ENCODE peak calls at places on chromosomes 13 and 19, in ten cellular contexts. K, J, Y, C, N, R, M, H, G and F are unnamed samples.
A peak's percentile ranks its signal among the peaks of the same experiment; 100 is the strongest.

GRCh38 chr19:14476663-14477401 is 1.7 kb upstream of the PTGER1 start:
- DNase-seq in H (no peak), K (peak; percentile 66), J (no peak), R (peak; percentile 78), C (peak; percentile 59), N (peak; percentile 90), M (no peak), Y (peak; percentile 84), G (peak; percentile 78), F (peak; percentile 62)

GRCh38 chr13:100520936-100521765 is 67.4 kb downstream of the GGACT start:
- DNase-seq in R (no peak), M (peak; percentile 67), Y (no peak), J (no peak), C (peak; percentile 41), K (no peak), H (no peak), N (no peak), G (peak; percentile 67), F (no peak)

GRCh38 chr19:34317311-34317927 is 47.6 kb upstream of the GPI start:
- DNase-seq in H (peak; percentile 33), N (no peak), Y (no peak), M (no peak), K (peak; percentile 27), C (no peak), R (no peak), G (no peak), J (no peak), F (no peak)

GRCh38 chr19:13847033-13847899 is 29.7 kb upstream of the NANOS3 start:
- DNase-seq in J (peak; percentile 89), K (peak; percentile 98), Y (peak; percentile 91), R (peak; percentile 96), N (peak; percentile 97), H (peak; percentile 98), M (peak; percentile 97), G (peak; percentile 96), C (peak; percentile 97), F (peak; percentile 100)

GRCh38 chr13:73304442-73304841 is 245.6 kb downstream of the KLF5 start:
- DNase-seq in M (no peak), C (no peak), J (no peak), R (no peak), H (no peak), G (no peak), K (no peak), N (no peak), Y (no peak), F (no peak)

GRCh38 chr13:52348983-52349780 is 56.8 kb downstream of the THSD1 start:
- DNase-seq in K (peak; percentile 71), H (no peak), Y (peak; percentile 46), G (no peak), R (peak; percentile 80), C (peak; percentile 57), M (no peak), N (peak; percentile 48), J (no peak), F (peak; percentile 76)

GRCh38 chr13:110775576-110775975 is 62.1 kb downstream of the ING1 start:
- DNase-seq in J (no peak), R (no peak), K (no peak), C (no peak), N (no peak), H (no peak), G (no peak), Y (no peak), M (no peak), F (no peak)

GRCh38 chr19:15285896-15286591 is 46.3 kb downstream of the BRD4 start:
- DNase-seq in R (no peak), M (peak; percentile 32), G (no peak), N (no peak), C (no peak), K (no peak), H (no peak), J (no peak), Y (no peak), F (no peak)

GRCh38 chr19:38707512-38708114 is 36.7 kb downstream of the CAPN12 start:
- DNase-seq in H (peak; percentile 84), N (peak; percentile 65), Y (peak; percentile 25), C (peak; percentile 57), M (no peak), K (no peak), R (no peak), G (no peak), J (peak; percentile 64), F (peak; percentile 63)

GRCh38 chr19:33194527-33194883 is 375 bp downstream of the LRP3 start:
- DNase-seq in J (no peak), C (no peak), G (peak; percentile 71), H (no peak), M (peak; percentile 47), Y (no peak), K (peak; percentile 44), R (no peak), N (no peak), F (peak; percentile 31)

GRCh38 chr13:20064128-20064527 is 96.7 kb downstream of the GJA3 start:
- DNase-seq in N (no peak), C (peak; percentile 73), G (no peak), R (no peak), Y (peak; percentile 64), J (no peak), K (no peak), H (no peak), M (no peak), F (no peak)

GRCh38 chr13:69198706-69199105 is 908.9 kb upstream of the ATXN8OS start:
- DNase-seq in Y (no peak), J (no peak), M (no peak), K (no peak), G (no peak), H (no peak), N (no peak), C (no peak), R (no peak), F (no peak)

GRCh38 chr19:33437351-33438015 is 64.0 kb downstream of the CEBPG start:
- DNase-seq in M (no peak), C (no peak), K (no peak), N (no peak), J (no peak), H (no peak), G (no peak), R (no peak), Y (no peak), F (no peak)

GRCh38 chr13:40408602-40409001 is 257.8 kb downstream of the FOXO1 start:
- DNase-seq in J (no peak), C (peak; percentile 22), K (no peak), G (no peak), M (no peak), N (no peak), R (peak; percentile 8), H (no peak), Y (peak; percentile 41), F (peak; percentile 17)

DNA sequence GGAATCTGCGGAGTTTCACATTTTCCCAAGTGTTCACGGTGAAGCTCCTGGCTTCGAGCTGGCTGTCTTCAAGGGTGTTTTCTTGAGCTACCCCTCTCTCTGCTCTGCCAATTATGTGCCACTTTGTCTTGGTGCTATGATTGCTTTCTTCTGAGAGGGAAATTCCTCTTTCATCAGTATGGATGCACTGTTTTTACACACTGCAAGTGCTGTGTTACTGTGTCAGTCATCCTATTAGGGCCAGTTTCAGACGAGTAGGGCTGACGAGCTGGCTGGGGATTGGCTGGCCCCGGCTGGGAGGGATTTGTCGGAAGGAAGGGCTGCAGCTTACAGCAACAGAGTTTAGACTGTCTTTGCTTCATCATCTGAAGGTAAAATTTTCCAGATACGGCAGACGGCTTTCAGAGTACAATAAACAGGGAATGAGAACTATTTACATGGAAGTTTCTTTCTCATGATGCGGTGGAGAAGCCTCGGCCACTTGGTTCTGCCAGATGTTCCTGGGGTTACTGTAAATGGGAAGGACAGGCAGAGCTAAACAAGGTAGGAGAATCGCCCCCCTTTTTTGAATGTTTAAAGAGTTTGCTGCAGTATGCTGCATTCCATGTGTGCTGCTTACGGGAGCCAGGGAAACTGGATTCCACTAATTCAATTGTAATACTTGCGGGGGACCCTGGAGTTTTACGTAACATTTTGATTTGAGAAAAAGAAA is at the start of gene MBNL2:
- DNase-seq in J (peak; percentile 93), M (peak; percentile 87), R (peak; percentile 91), C (peak; percentile 95), H (peak; percentile 93), Y (peak; percentile 95), G (peak; percentile 93), K (peak; percentile 93), N (peak; percentile 96), F (peak; percentile 93)
- H3K4me3 ChIP-seq in J (peak within 1 kb of the TSS; percentile 79), M (peak within 1 kb of the TSS; percentile 75), R (peak within 1 kb of the TSS; percentile 82), C (peak within 1 kb of the TSS; percentile 58), H (peak within 1 kb of the TSS; percentile 62), Y (peak within 1 kb of the TSS; percentile 81), G (peak within 1 kb of the TSS; percentile 73), K (peak within 1 kb of the TSS; percentile 41), N (peak within 1 kb of the TSS; percentile 67), F (peak within 1 kb of the TSS; percentile 74)

GRCh38 chr19:51372021-51372648 is 319 bp downstream of the NKG7 start:
- DNase-seq in N (no peak), Y (no peak), R (no peak), H (no peak), G (no peak), C (no peak), J (no peak), K (no peak), M (no peak), F (no peak)
- H3K4me3 ChIP-seq in N (no peak overlapping the region), Y (no peak overlapping the region), R (no peak overlapping the region), H (no peak overlapping the region), G (no peak overlapping the region), C (no peak overlapping the region), J (no peak overlapping the region), K (no peak overlapping the region), M (no peak overlapping the region), F (no peak overlapping the region)

DNA sequence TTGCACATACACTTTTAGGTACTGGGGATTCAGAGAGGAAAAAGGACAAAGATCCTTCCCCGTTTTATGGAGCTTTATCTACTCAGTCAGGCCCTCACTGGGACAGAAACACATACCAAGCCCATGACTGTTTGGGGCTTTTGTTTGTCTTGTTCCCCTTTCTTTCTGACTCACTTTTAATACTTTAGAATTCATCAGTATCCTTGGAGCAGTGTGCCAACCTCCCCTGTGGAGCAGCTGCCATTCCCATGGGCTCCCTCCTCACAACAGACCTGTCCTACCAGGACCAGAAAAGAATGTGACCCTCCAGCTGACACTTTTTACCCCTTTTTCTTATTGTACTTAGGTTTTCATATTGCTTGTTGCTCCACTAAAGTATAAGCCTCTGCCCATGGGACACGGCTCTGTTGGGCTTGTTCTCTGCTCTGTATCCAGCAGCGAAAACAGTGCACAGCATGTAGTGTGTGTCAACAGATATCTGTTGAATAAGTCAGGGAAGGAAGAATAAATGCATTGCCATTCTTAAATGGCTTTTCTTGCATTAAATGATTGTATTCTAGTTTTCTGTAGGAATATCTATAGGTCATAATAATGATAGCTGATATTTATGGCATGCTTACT is 431.1 kb downstream of the EFNB2 start:
- DNase-seq in Y (peak; percentile 93), H (no peak), C (peak; percentile 95), N (peak; percentile 73), J (no peak), G (no peak), R (peak; percentile 87), M (peak; percentile 20), K (peak; percentile 33), F (peak; percentile 82)
- H3K4me3 ChIP-seq in Y (no peak overlapping the region), H (no peak overlapping the region), C (no peak overlapping the region), N (no peak overlapping the region), J (no peak overlapping the region), G (no peak overlapping the region), R (no peak overlapping the region), M (no peak overlapping the region), K (no peak overlapping the region), F (no peak overlapping the region)

DNA sequence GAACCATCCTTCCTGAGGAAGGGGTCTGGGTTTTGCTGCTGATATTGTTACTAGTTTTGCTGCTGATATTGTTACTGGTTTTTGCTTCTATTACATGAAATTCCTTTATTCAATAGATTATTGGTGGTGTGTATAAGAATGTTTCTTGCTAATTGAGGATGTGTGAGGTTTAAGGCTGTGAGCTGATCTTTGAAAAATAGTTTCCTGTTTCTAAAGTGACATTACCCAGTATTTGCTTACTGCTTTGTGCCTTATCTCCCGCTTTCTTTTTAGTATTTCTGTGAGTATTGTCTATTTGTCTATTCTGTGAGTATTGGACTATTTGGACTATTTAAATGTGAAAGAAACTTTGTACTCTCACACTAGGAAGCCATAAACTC is 38.2 kb upstream of the C1QTNF9 start:
- DNase-seq in G (no peak), H (no peak), K (no peak), R (no peak), C (no peak), N (no peak), M (no peak), Y (no peak), J (no peak), F (no peak)
- H3K4me3 ChIP-seq in G (no peak overlapping the region), H (peak overlapping the region; percentile 51), K (no peak overlapping the region), R (peak overlapping the region; percentile 42), C (peak overlapping the region; percentile 33), N (no peak overlapping the region), M (no peak overlapping the region), Y (peak overlapping the region; percentile 53), J (no peak overlapping the region), F (peak overlapping the region; percentile 42)